ENCODE peak calls at places on chromosomes 12 and 14, in five cellular contexts. O is glutamatergic neuron, C is T-helper 9 cell, J is MCF 10A, B is germinal center. F is an unnamed sample.

GRCh38 chr14:36553650-36554260 is 28.7 kb downstream of the NKX2-8 start:
- DNase-seq in O (no peak), C (no peak), J (peak; percentile 61), B (peak; percentile 6), F (peak; percentile 47)

GRCh38 chr12:108609535-108610335 is 11.9 kb upstream of the TMEM119 start:
- DNase-seq in O (no peak), C (no peak), J (no peak), B (no peak), F (no peak)

GRCh38 chr14:44981198-44981597 is 19.2 kb downstream of the TOGARAM1 start:
- DNase-seq in O (no peak), C (no peak), J (no peak), B (no peak), F (no peak)

GRCh38 chr14:65131176-65131765 is 29.0 kb upstream of the MAX start:
- DNase-seq in O (no peak), C (no peak), J (no peak), B (no peak), F (no peak)

GRCh38 chr12:126772171-126772864 is 1494.7 kb upstream of the TMEM132C start:
- DNase-seq in O (no peak), C (peak; percentile 10), J (peak; percentile 81), B (no peak), F (peak; percentile 94)

GRCh38 chr14:68157971-68158371 is 338.4 kb downstream of the RAD51B start:
- DNase-seq in O (no peak), C (no peak), J (peak; percentile 60), B (no peak), F (no peak)

GRCh38 chr12:110717037-110717436 is 25.7 kb downstream of the PPP1CC start:
- DNase-seq in O (no peak), C (no peak), J (no peak), B (no peak), F (no peak)

GRCh38 chr12:124537525-124538193 is 29.8 kb downstream of the NCOR2 start:
- DNase-seq in O (no peak), C (no peak), J (no peak), B (no peak), F (no peak)

GRCh38 chr12:112380663-112381420 is 1.4 kb downstream of the HECTD4 start:
- DNase-seq in O (peak; percentile 60), C (no peak), J (no peak), B (no peak), F (no peak)

GRCh38 chr12:18284461-18284860 is 23.1 kb downstream of the PIK3C2G start:
- DNase-seq in O (no peak), C (no peak), J (no peak), B (no peak), F (no peak)

GRCh38 chr14:23829736-23830474 is 123.7 kb upstream of the DHRS4 start:
- DNase-seq in O (no peak), C (no peak), J (peak; percentile 90), B (no peak), F (no peak)

GRCh38 chr12:68113644-68114043 is 45.9 kb downstream of the IFNG start:
- DNase-seq in O (peak; percentile 26), C (peak; percentile 30), J (peak; percentile 31), B (peak; percentile 22), F (no peak)

GRCh38 chr12:56991319-56991906 is 14.9 kb downstream of the ZBTB39 start:
- DNase-seq in O (no peak), C (no peak), J (no peak), B (no peak), F (peak; percentile 27)

GRCh38 chr14:104428333-104428851 is 151.2 kb upstream of the C14orf180 start:
- DNase-seq in O (no peak), C (no peak), J (no peak), B (no peak), F (no peak)

GRCh38 chr14:69720912-69721311 is 46.0 kb upstream of the SRSF5 start:
- DNase-seq in O (no peak), C (no peak), J (no peak), B (no peak), F (no peak)

GRCh38 chr14:88919502-88919901 is 95.1 kb downstream of the TTC8 start:
- DNase-seq in O (no peak), C (no peak), J (peak; percentile 36), B (no peak), F (no peak)

GRCh38 chr14:29716150-29716549 is 211.5 kb downstream of the PRKD1 start:
- DNase-seq in O (no peak), C (no peak), J (peak; percentile 1), B (no peak), F (no peak)

GRCh38 chr14:44279357-44279756 is 227.7 kb downstream of the FSCB start:
- DNase-seq in O (no peak), C (no peak), J (no peak), B (no peak), F (no peak)

GRCh38 chr14:63650336-63650952 is 8.8 kb upstream of the WDR89 start:
- DNase-seq in O (no peak), C (no peak), J (no peak), B (no peak), F (no peak)

GRCh38 chr12:10243803-10244520 is 31.3 kb downstream of the GABARAPL1 start:
- DNase-seq in O (no peak), C (no peak), J (no peak), B (no peak), F (peak; percentile 89)

GRCh38 chr14:61950340-61950739 is 188.1 kb downstream of the SNAPC1 start:
- DNase-seq in O (peak; percentile 40), C (no peak), J (no peak), B (no peak), F (no peak)

GRCh38 chr14:79256311-79256879 is 954.9 kb downstream of the DIO2 start:
- DNase-seq in O (no peak), C (no peak), J (no peak), B (no peak), F (no peak)

GRCh38 chr12:124754949-124755800 is 108.5 kb downstream of the SCARB1 start:
- DNase-seq in O (peak; percentile 78), C (no peak), J (peak; percentile 90), B (no peak), F (peak; percentile 68)

GRCh38 chr14:34302654-34303053 is 159.4 kb downstream of the SPTSSA start:
- DNase-seq in O (no peak), C (no peak), J (no peak), B (no peak), F (no peak)

GRCh38 chr12:124513297-124513867 is 54.0 kb downstream of the NCOR2 start:
- DNase-seq in O (no peak), C (no peak), J (no peak), B (no peak), F (no peak)

GRCh38 chr14:94823556-94824341 is 53.8 kb upstream of the GSC start:
- DNase-seq in O (no peak), C (no peak), J (peak; percentile 72), B (no peak), F (no peak)

GRCh38 chr12:108468149-108468968 is 46.7 kb upstream of the FICD start:
- DNase-seq in O (no peak), C (no peak), J (peak; percentile 59), B (peak; percentile 33), F (peak; percentile 67)

GRCh38 chr12:122350444-122350843 is 72.0 kb downstream of the CLIP1 start:
- DNase-seq in O (no peak), C (no peak), J (no peak), B (no peak), F (no peak)

F was measured in MM.1S.